ENCODE peak calls at places on chromosomes 12 and 14, in seven cellular contexts. D, L, W, S, V, C and Q are unnamed samples.

GRCh38 chr14:56004807-56005579 is 113.2 kb upstream of the PELI2 start:
- DNase-seq in D (no peak), W (peak), S (peak), L (no peak), C (peak), V (peak), Q (peak)

GRCh38 chr14:36520601-36521525 is 831 bp upstream of the NKX2-1 start:
- DNase-seq in V (no peak), C (no peak), L (no peak), W (peak), D (no peak), S (peak), Q (no peak)

GRCh38 chr12:91852646-91853045 is 293.0 kb downstream of the BTG1 start:
- DNase-seq in W (no peak), V (no peak), S (no peak), L (no peak), C (no peak), D (no peak), Q (no peak)

GRCh38 chr14:19947413-19948090 is 16.8 kb downstream of the OR4K1 start:
- DNase-seq in W (no peak), S (no peak), C (no peak), V (no peak), D (no peak), L (no peak), Q (no peak)

GRCh38 chr12:104823985-104824441 is 134.1 kb downstream of the SLC41A2 start:
- DNase-seq in S (no peak), W (no peak), D (no peak), L (no peak), C (no peak), V (no peak), Q (no peak)

GRCh38 chr14:57199911-57200310 is 68.8 kb downstream of the EXOC5 start:
- DNase-seq in C (peak), L (no peak), V (no peak), W (peak), D (no peak), S (no peak), Q (no peak)

GRCh38 chr12:6334940-6335450 is 6.9 kb downstream of the TNFRSF1A start:
- DNase-seq in L (no peak), V (no peak), D (no peak), W (no peak), S (no peak), C (peak), Q (no peak)

GRCh38 chr12:61780435-61780834 is 479.8 kb upstream of the USP15 start:
- DNase-seq in L (no peak), W (no peak), D (no peak), S (no peak), V (no peak), C (no peak), Q (no peak)

GRCh38 chr12:42143401-42144173 is 1.1 kb downstream of the GXYLT1 start:
- DNase-seq in W (peak), C (peak), L (no peak), V (no peak), D (no peak), S (peak), Q (no peak)

GRCh38 chr12:67367843-67368242 is 98.7 kb downstream of the CAND1 start:
- DNase-seq in C (no peak), D (no peak), S (no peak), W (no peak), V (no peak), L (no peak), Q (no peak)

GRCh38 chr14:85529803-85530574 is at the start of gene FLRT2:
- DNase-seq in L (no peak), W (peak), C (peak), V (peak), D (no peak), S (peak), Q (no peak)

GRCh38 chr12:55652352-55652751 is 15.7 kb downstream of the OR10P1 start:
- DNase-seq in S (no peak), W (no peak), D (no peak), L (no peak), C (no peak), V (no peak), Q (no peak)

GRCh38 chr14:80776186-80776585 is 165.4 kb downstream of the CEP128 start:
- DNase-seq in C (no peak), S (no peak), V (no peak), W (no peak), D (no peak), L (no peak), Q (no peak)

GRCh38 chr12:16606201-16606849 is 363 bp upstream of the LMO3 start:
- DNase-seq in L (no peak), W (peak), S (peak), V (no peak), C (peak), D (peak), Q (no peak)

GRCh38 chr12:113747048-113747447 is 219.1 kb downstream of the RBM19 start:
- DNase-seq in W (no peak), V (no peak), C (no peak), D (no peak), L (no peak), S (no peak), Q (no peak)

GRCh38 chr12:54463034-54463433 is 10.4 kb downstream of the GTSF1 start:
- DNase-seq in S (no peak), V (peak), D (no peak), W (peak), C (peak), L (no peak), Q (no peak)

GRCh38 chr14:35992816-35993511 is 166.8 kb downstream of the BRMS1L start:
- DNase-seq in L (no peak), W (no peak), C (no peak), V (no peak), S (no peak), D (no peak), Q (no peak)

GRCh38 chr12:13197526-13198141 is 1.1 kb downstream of the EMP1 start:
- DNase-seq in D (no peak), L (no peak), W (peak), C (peak), V (no peak), S (no peak), Q (no peak)

GRCh38 chr14:105086833-105087307 is 21.6 kb upstream of the GPR132 start:
- DNase-seq in L (peak), C (peak), D (no peak), W (peak), V (no peak), S (peak), Q (peak)

GRCh38 chr12:14400599-14400998 is 35.1 kb downstream of the ATF7IP start:
- DNase-seq in D (no peak), S (no peak), C (no peak), W (no peak), V (no peak), L (no peak), Q (no peak)

GRCh38 chr12:93741741-93742085 is 64.5 kb downstream of the CRADD start:
- DNase-seq in D (no peak), V (no peak), S (no peak), L (no peak), C (peak), W (no peak), Q (no peak)

GRCh38 chr12:54593135-54593534 is 4.7 kb upstream of the PPP1R1A start:
- DNase-seq in W (no peak), S (no peak), L (no peak), C (no peak), V (no peak), D (no peak), Q (no peak)

GRCh38 chr12:51593539-51593938 is 2.5 kb downstream of the SCN8A start:
- DNase-seq in D (no peak), C (peak), L (peak), V (no peak), W (peak), S (peak), Q (no peak)

GRCh38 chr12:4438834-4439596 is 6.6 kb downstream of the FGF6 start:
- DNase-seq in L (no peak), S (no peak), W (no peak), V (peak), C (no peak), D (no peak), Q (no peak)

GRCh38 chr12:70590051-70590450 is 47.2 kb downstream of the PTPRB start:
- DNase-seq in L (peak), S (peak), C (peak), D (peak), W (peak), V (peak), Q (peak)

GRCh38 chr12:117494833-117495714 is 133.6 kb upstream of the NOS1 start:
- DNase-seq in D (no peak), S (no peak), L (no peak), V (no peak), C (no peak), W (no peak), Q (no peak)

GRCh38 chr12:8956772-8957171 is 7.3 kb upstream of the M6PR start:
- DNase-seq in L (no peak), S (no peak), C (no peak), V (no peak), W (no peak), D (no peak), Q (no peak)

GRCh38 chr12:95237315-95237714 is 19.7 kb downstream of the VEZT start:
- DNase-seq in V (no peak), W (peak), D (no peak), L (no peak), C (no peak), S (no peak), Q (no peak)

GRCh38 chr12:47032644-47033043 is 46.8 kb upstream of the PCED1B start:
- DNase-seq in D (no peak), W (peak), L (peak), C (peak), S (peak), V (no peak), Q (no peak)

GRCh38 chr14:69043007-69043444 is 63.9 kb upstream of the ACTN1 start:
- DNase-seq in V (no peak), L (no peak), W (peak), S (no peak), C (no peak), D (peak), Q (no peak)

GRCh38 chr14:31283153-31283552 is 75.6 kb upstream of the HECTD1 start:
- DNase-seq in L (no peak), W (no peak), S (no peak), D (no peak), V (no peak), C (no peak), Q (no peak)

GRCh38 chr12:111777345-111778045 is 10.8 kb downstream of the ALDH2 start:
- DNase-seq in C (no peak), V (no peak), W (no peak), S (no peak), L (no peak), D (no peak), Q (no peak)

GRCh38 chr12:104357431-104357952 is 54.0 kb downstream of the EID3 start:
- DNase-seq in C (peak), S (no peak), W (peak), L (no peak), D (no peak), V (peak), Q (no peak)

GRCh38 chr12:108306014-108306501 is 33.1 kb downstream of the CMKLR1 start:
- DNase-seq in V (no peak), D (no peak), L (no peak), W (peak), S (no peak), C (peak), Q (no peak)